ENCODE peak calls at places on chromosomes 11 and 22, in ten cellular contexts. G, D, J, B, H, Q, N, U, P and K are unnamed samples. For H3K36me3, the result is how much of the 10 kb centered on the place peaks cover.

GRCh38 chr11:94537051-94537600 is 6.6 kb upstream of the FUT4 start:
- DNase-seq in G (no peak), D (no peak), J (peak), B (no peak), H (no peak), Q (no peak), N (no peak), U (no peak), P (no peak), K (no peak)

GRCh38 chr11:106466441-106467190 is 389.2 kb downstream of the AASDHPPT start:
- DNase-seq in G (no peak), D (no peak), J (peak), B (no peak), H (no peak), Q (no peak), N (no peak), U (no peak), P (no peak), K (no peak)

GRCh38 chr11:112320668-112321067 is 60.0 kb upstream of the PLET1 start:
- DNase-seq in G (peak), D (peak), J (peak), B (peak), H (no peak), Q (peak), N (peak), U (peak), P (no peak), K (peak)

GRCh38 chr11:76598426-76598839 is 72.1 kb downstream of the LRRC32 start:
- DNase-seq in G (peak), D (no peak), J (peak), B (no peak), H (no peak), Q (peak), N (no peak), U (no peak), P (peak), K (no peak)

GRCh38 chr22:45597460-45598192 is 74.0 kb upstream of the ATXN10 start:
- DNase-seq in G (no peak), D (no peak), J (no peak), B (no peak), H (no peak), Q (no peak), N (peak), U (no peak), P (no peak), K (no peak)

GRCh38 chr11:96008161-96008560 is 84.3 kb upstream of the MTMR2 start:
- DNase-seq in G (no peak), D (no peak), J (peak), B (no peak), H (no peak), Q (no peak), N (no peak), U (no peak), P (no peak), K (no peak)

GRCh38 chr11:111634981-111635705 is 32.9 kb downstream of the SIK2 start:
- DNase-seq in G (no peak), D (no peak), J (peak), B (no peak), H (no peak), Q (no peak), N (no peak), U (no peak), P (no peak), K (no peak)

GRCh38 chr11:64533501-64533900 is 57.5 kb upstream of the SLC22A12 start:
- DNase-seq in G (no peak), D (no peak), J (no peak), B (no peak), H (no peak), Q (no peak), N (no peak), U (no peak), P (no peak), K (no peak)

GRCh38 chr11:73270089-73270854 is 1.9 kb upstream of the P2RY6 start:
- DNase-seq in G (peak), D (peak), J (no peak), B (peak), H (no peak), Q (no peak), N (peak), U (peak), P (no peak), K (no peak)

GRCh38 chr22:26986051-26986881 is 328.9 kb downstream of the MIAT start:
- DNase-seq in G (no peak), D (no peak), J (no peak), B (no peak), H (no peak), Q (no peak), N (no peak), U (no peak), P (no peak), K (no peak)

GRCh38 chr11:70668204-70669202 is 270.2 kb downstream of the CTTN start:
- DNase-seq in G (no peak), D (no peak), J (peak), B (no peak), H (no peak), Q (no peak), N (no peak), U (no peak), P (no peak), K (no peak)

GRCh38 chr11:72208281-72208680 is 8.3 kb upstream of the FOLR2 start:
- DNase-seq in G (peak), D (no peak), J (no peak), B (peak), H (no peak), Q (no peak), N (peak), U (no peak), P (no peak), K (no peak)

GRCh38 chr11:102530558-102530957 is at the start of gene MMP7:
- DNase-seq in G (no peak), D (no peak), J (peak), B (no peak), H (no peak), Q (no peak), N (no peak), U (no peak), P (no peak), K (no peak)

GRCh38 chr11:104490182-104490581 is 326.2 kb upstream of the PDGFD start:
- DNase-seq in G (no peak), D (no peak), J (no peak), B (no peak), H (no peak), Q (no peak), N (no peak), U (no peak), P (no peak), K (no peak)

GRCh38 chr11:60905047-60905446 is 1.3 kb downstream of the PRPF19 start:
- DNase-seq in G (no peak), D (no peak), J (no peak), B (no peak), H (no peak), Q (no peak), N (no peak), U (no peak), P (no peak), K (no peak)

GRCh38 chr11:6300325-6300724 is 20.0 kb downstream of the CAVIN3 start:
- DNase-seq in G (no peak), D (no peak), J (peak), B (no peak), H (no peak), Q (no peak), N (no peak), U (no peak), P (no peak), K (no peak)

GRCh38 chr11:59542142-59542810 is 30.9 kb downstream of the OR4D9 start:
- DNase-seq in G (no peak), D (no peak), J (no peak), B (no peak), H (no peak), Q (no peak), N (no peak), U (no peak), P (no peak), K (no peak)

GRCh38 chr22:19554834-19555404 is 30.7 kb upstream of the CLDN5 start:
- DNase-seq in G (peak), D (peak), J (peak), B (no peak), H (no peak), Q (no peak), N (no peak), U (no peak), P (peak), K (no peak)

GRCh38 chr22:49373801-49374226 is 453.9 kb downstream of the BRD1 start:
- DNase-seq in G (peak), D (no peak), J (no peak), B (no peak), H (no peak), Q (no peak), N (peak), U (no peak), P (no peak), K (no peak)

DNA sequence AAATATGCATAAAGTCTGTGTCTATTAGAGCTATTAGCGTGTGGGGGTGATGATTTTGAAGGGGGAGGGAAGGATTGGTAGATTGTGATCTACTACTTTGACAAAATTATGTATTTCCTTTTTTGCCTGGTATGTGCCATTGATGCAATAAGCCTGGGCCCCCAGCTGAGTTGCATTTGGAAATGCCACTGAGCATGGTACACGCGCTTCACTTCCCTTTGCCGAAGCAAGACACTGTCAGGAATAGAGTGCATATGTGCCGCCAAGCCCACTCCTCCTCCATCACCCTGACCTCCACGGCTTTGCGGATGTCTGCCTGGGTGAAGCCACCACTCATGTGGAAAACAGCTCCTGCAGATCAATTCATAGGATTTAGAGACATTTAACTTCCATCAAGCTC is 339.2 kb downstream of the DCDC1 start:
- DNase-seq in G (no peak), D (no peak), J (no peak), B (no peak), H (no peak), Q (no peak), N (no peak), U (no peak), P (no peak), K (no peak)
- TF ChIP-seq CTCF in G (no peak), D (no peak), J (no peak), B (no peak), H (no peak), Q (no peak), N (no peak), U (no peak), P (no peak), K (no peak)

DNA sequence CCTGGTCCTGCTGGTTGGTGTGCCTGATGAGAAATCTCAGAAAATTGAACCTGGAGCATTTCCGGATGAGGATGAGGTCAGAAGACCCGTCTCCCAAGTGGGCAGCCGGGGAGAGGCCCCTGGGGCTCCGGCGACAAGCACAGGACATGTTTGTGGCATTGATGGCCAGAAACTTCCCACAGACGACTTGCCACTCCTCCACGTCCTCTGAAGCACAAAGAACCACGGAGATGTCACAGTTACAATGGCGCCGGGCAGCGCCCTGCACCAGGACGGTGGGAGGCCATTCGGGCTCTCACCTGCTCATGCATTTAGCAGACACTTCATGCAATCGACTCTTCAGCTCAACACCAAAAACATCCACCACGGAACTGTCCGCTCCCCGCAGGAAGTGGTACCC is 46.5 kb downstream of the CERK start:
- DNase-seq in G (no peak), D (no peak), J (no peak), B (no peak), H (no peak), Q (no peak), N (no peak), U (no peak), P (no peak), K (no peak)
- H3K36me3 ChIP-seq in G (under half), D (under half), J (half or more), B (half or more), H (half or more), Q (under half), N (half or more), U (half or more), P (under half), K (under half)

DNA sequence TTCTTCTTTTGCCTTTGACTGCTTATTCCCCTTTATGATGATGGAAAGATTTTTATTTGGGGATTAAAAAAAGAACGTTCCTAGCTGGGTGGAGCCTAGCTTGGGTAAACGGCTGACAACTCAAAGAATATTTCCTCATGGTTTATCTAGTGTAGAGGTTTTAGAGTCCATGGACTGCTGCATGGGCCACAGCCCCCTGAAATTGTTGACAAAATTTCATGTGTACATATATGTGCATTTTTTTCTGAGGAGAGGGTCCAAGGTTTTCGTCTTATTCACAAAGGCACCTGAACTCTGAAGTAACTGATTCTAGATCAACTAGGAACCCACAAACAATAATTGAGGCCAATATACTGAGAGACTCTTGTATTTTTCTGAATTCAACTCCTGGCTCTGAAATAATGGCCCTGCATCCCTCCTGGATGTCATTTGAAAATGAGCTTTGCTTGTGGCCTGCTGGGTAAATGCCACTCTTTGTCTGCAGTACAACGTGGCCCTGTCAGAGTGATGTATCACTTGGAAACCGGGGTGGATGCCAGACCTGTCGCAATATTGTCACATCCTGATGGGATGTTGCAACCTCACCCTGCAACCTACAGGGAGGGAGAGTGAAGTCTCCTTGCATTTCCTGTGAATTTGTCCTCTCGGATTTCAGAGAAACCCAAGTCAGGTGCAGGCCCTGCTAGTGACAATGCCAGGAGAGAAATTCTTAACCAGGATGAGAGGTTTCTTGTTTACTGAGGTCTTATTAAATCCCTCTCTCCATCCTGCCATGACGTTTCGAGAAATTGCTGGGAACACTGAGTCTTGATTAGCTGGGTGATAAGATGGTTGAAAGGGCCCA is 33.8 kb downstream of the EHF start:
- DNase-seq in G (no peak), D (no peak), J (peak), B (no peak), H (no peak), Q (no peak), N (peak), U (peak), P (peak), K (peak)
- TF ChIP-seq POLR2A in G (no peak), D (no peak), J (no peak), B (no peak), H (no peak), Q (no peak), N (no peak), U (peak), P (no peak), K (no peak)

GRCh38 chr22:28935140-28935539 is 51.8 kb downstream of the ZNRF3 start:
- DNase-seq in G (no peak), D (no peak), J (no peak), B (no peak), H (no peak), Q (no peak), N (no peak), U (no peak), P (no peak), K (no peak)

GRCh38 chr22:28937206-28938025 is 54.0 kb downstream of the ZNRF3 start:
- DNase-seq in G (no peak), D (no peak), J (no peak), B (no peak), H (no peak), Q (no peak), N (no peak), U (no peak), P (no peak), K (no peak)

GRCh38 chr22:28934026-28934425 is 50.7 kb downstream of the ZNRF3 start:
- DNase-seq in G (no peak), D (no peak), J (no peak), B (no peak), H (no peak), Q (no peak), N (no peak), U (no peak), P (no peak), K (no peak)

GRCh38 chr22:28936200-28936599 is 52.8 kb downstream of the ZNRF3 start:
- DNase-seq in G (no peak), D (no peak), J (no peak), B (no peak), H (no peak), Q (no peak), N (no peak), U (no peak), P (no peak), K (no peak)

DNA sequence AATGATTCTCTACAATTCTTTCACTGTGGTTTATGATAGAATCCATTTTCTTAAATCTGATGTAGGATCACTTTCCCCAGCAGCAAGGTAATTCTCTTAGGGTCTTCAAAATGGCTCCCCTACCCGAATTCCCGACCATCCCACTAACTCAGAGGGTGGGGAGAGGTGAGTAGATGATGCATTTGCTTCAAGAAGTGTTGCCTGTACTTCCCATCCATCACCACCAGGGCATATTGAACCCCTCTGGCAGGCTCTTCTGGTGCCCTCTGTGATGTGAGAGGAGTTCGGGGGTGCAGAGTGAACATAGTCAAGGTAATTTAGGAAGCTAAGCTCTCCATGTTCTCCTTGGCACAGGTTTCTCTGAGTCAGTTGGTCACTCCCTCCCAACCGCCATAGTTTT is 52.3 kb downstream of the ZNRF3 start:
- DNase-seq in G (no peak), D (no peak), J (no peak), B (no peak), H (no peak), Q (no peak), N (no peak), U (no peak), P (no peak), K (no peak)
- TF ChIP-seq CTCF in G (no peak), D (no peak), J (no peak), B (peak), H (no peak), Q (no peak), N (no peak), U (no peak), P (peak), K (no peak)

DNA sequence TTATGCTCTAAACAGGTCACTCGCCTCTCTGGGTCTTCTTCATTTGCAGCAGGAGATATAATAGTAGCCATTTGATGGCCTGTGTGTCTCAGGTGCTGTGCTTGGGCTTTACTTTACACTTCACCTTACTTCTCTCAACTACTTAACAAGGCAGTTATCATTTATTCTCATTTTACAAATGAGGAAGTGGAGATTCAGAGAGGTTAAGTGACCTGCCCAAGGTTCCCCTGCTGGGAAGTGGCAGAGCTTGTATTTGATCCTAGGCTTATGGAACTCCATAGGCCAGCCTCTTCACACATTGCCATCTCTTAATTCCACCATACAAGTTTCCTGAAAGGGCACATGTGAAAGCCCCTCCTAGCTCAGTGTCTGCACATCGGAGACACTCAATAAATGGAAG is 30.4 kb downstream of the FAM181B start:
- DNase-seq in G (no peak), D (no peak), J (no peak), B (no peak), H (no peak), Q (no peak), N (no peak), U (no peak), P (no peak), K (no peak)
- H3K36me3 ChIP-seq in G (under half), D (under half), J (under half), B (under half), H (under half), Q (under half), N (under half), U (under half), P (under half), K (under half)

GRCh38 chr11:119585038-119585666 is 143.8 kb downstream of the NECTIN1 start:
- DNase-seq in G (peak), D (no peak), J (no peak), B (no peak), H (no peak), Q (peak), N (peak), U (peak), P (no peak), K (no peak)
- TF ChIP-seq POLR2A in G (no peak), D (no peak), J (no peak), B (no peak), H (no peak), Q (no peak), N (no peak), U (no peak), P (no peak), K (no peak)

GRCh38 chr11:83285131-83285770 is 916 bp downstream of the CCDC90B start:
- DNase-seq in G (no peak), D (no peak), J (no peak), B (no peak), H (no peak), Q (no peak), N (no peak), U (no peak), P (no peak), K (no peak)
- TF ChIP-seq CTCF in G (no peak), D (no peak), J (no peak), B (no peak), H (no peak), Q (no peak), N (no peak), U (no peak), P (no peak), K (no peak)

DNA sequence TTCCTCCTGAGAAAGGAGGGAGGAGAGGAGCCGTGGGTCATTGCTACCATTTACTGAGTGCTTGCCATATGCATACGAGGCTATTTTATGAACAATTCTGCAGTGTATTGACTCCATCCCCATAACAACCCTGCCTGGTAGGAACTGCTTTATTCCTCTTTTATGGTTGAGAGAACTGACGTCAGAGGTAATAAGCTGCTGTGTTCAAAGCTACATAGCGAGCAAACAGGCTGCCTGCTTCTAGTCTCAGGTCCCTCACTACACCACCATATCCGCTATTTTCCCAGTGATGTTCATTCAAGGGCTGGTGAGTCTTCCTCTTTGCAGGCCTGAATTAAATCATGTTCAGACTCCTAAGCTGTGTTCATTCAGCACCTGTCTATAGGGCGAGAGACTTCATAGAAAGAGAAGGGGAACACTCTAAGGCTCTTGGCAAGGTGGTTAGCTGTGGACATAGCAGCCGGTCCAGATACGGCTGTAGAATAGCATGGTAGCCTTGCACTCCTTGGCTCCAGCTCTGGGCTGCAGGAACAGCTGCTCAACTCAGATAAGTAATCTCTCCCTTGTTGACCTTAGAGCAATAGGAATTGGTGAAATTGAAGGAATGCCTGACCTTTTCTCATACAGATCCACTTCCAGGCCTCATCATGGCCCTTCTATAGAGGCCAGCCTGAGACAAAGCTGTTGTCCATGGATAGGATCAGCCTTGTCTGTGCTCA is 82.6 kb downstream of the MICAL2 start:
- DNase-seq in G (no peak), D (no peak), J (no peak), B (no peak), H (no peak), Q (no peak), N (no peak), U (no peak), P (no peak), K (no peak)
- H3K36me3 ChIP-seq in G (under half), D (under half), J (under half), B (under half), H (under half), Q (under half), N (under half), U (under half), P (under half), K (under half)

GRCh38 chr22:17158568-17159503 is at the start of gene HDHD5:
- DNase-seq in G (peak), D (peak), J (peak), B (peak), H (peak), Q (peak), N (peak), U (peak), P (peak), K (peak)
- TF ChIP-seq POLR2A in G (peak), D (peak), J (no peak), B (no peak), H (peak), Q (peak), N (no peak), U (peak), P (peak), K (peak)